ENCODE peak calls at places on chromosomes 5 and 9, in ten cellular contexts. O is psoas muscle; Y is spleen; U is CD8-positive, alpha-beta T cell; V is OCI-LY7; H is esophagus muscularis mucosa; E is prostate gland; T is ascending aorta; F is Karpas-422; I is kidney. K is an unnamed sample. For H3K9me3, the result is how much of the 10 kb centered on the place peaks cover.

GRCh38 chr5:168819004-168819626 is 239.9 kb upstream of the PANK3 start:
- DNase-seq in O (no peak), Y (no peak), U (no peak), V (no peak), H (no peak), E (no peak), T (no peak), F (no peak), I (no peak), K (no peak)

GRCh38 chr5:107539726-107540330 is 130.9 kb downstream of the EFNA5 start:
- DNase-seq in O (no peak), Y (no peak), U (no peak), V (no peak), H (no peak), E (no peak), T (no peak), F (no peak), I (no peak), K (peak)

GRCh38 chr9:87607859-87608258 is 110.2 kb downstream of the DAPK1 start:
- DNase-seq in O (no peak), Y (no peak), U (no peak), V (no peak), H (no peak), E (no peak), T (no peak), F (no peak), I (no peak), K (no peak)

GRCh38 chr5:115484368-115484767 is 60.2 kb downstream of the FEM1C start:
- DNase-seq in O (no peak), Y (no peak), U (no peak), V (no peak), H (no peak), E (no peak), T (no peak), F (no peak), I (no peak), K (no peak)

GRCh38 chr5:10557747-10558295 is 6.0 kb upstream of the ANKRD33B start:
- DNase-seq in O (no peak), Y (no peak), U (no peak), V (no peak), H (no peak), E (no peak), T (no peak), F (no peak), I (no peak), K (no peak)

GRCh38 chr5:65395526-65396155 is 86.1 kb downstream of the ADAMTS6 start:
- DNase-seq in O (no peak), Y (no peak), U (no peak), V (no peak), H (no peak), E (no peak), T (no peak), F (no peak), I (no peak), K (no peak)

GRCh38 chr5:109901628-109901981 is 211.9 kb downstream of the MAN2A1 start:
- DNase-seq in O (no peak), Y (no peak), U (no peak), V (no peak), H (no peak), E (no peak), T (no peak), F (no peak), I (no peak), K (no peak)

GRCh38 chr9:20402273-20402875 is 219.9 kb downstream of the MLLT3 start:
- DNase-seq in O (no peak), Y (no peak), U (no peak), V (no peak), H (no peak), E (no peak), T (no peak), F (no peak), I (no peak), K (no peak)

GRCh38 chr5:27341342-27341741 is 303.0 kb upstream of the CDH9 start:
- DNase-seq in O (no peak), Y (no peak), U (no peak), V (no peak), H (no peak), E (no peak), T (no peak), F (no peak), I (no peak), K (no peak)

GRCh38 chr9:93025736-93026135 is 32.8 kb upstream of the SUSD3 start:
- DNase-seq in O (no peak), Y (no peak), U (no peak), V (no peak), H (no peak), E (no peak), T (no peak), F (no peak), I (no peak), K (no peak)

GRCh38 chr9:114898741-114899140 is 31.6 kb downstream of the TNFSF8 start:
- DNase-seq in O (peak), Y (peak), U (peak), V (peak), H (no peak), E (no peak), T (peak), F (peak), I (peak), K (no peak)

GRCh38 chr9:106583751-106584150 is 279.2 kb upstream of the ZNF462 start:
- DNase-seq in O (no peak), Y (no peak), U (no peak), V (no peak), H (no peak), E (peak), T (no peak), F (no peak), I (no peak), K (no peak)

GRCh38 chr5:90111354-90112070 is 298.0 kb downstream of the CETN3 start:
- DNase-seq in O (no peak), Y (no peak), U (no peak), V (no peak), H (no peak), E (no peak), T (no peak), F (no peak), I (no peak), K (no peak)

GRCh38 chr5:31701642-31702041 is 62.7 kb downstream of the PDZD2 start:
- DNase-seq in O (no peak), Y (no peak), U (no peak), V (no peak), H (no peak), E (no peak), T (no peak), F (no peak), I (no peak), K (peak)

GRCh38 chr5:82023530-82024095 is 51.8 kb downstream of the ATG10 start:
- DNase-seq in O (no peak), Y (no peak), U (no peak), V (no peak), H (no peak), E (peak), T (no peak), F (no peak), I (no peak), K (no peak)

GRCh38 chr9:134391319-134392231 is 65.3 kb downstream of the RXRA start:
- DNase-seq in O (no peak), Y (peak), U (peak), V (no peak), H (no peak), E (no peak), T (no peak), F (no peak), I (no peak), K (no peak)

GRCh38 chr9:92650839-92651621 is 18.9 kb downstream of the IPPK start:
- DNase-seq in O (no peak), Y (peak), U (no peak), V (no peak), H (no peak), E (no peak), T (peak), F (no peak), I (peak), K (no peak)

GRCh38 chr5:87916320-87916719 is 352.3 kb downstream of the TMEM161B start:
- DNase-seq in O (no peak), Y (no peak), U (no peak), V (no peak), H (no peak), E (no peak), T (no peak), F (no peak), I (no peak), K (no peak)

GRCh38 chr5:73853091-73853490 is 227.1 kb downstream of the ARHGEF28 start:
- DNase-seq in O (no peak), Y (no peak), U (no peak), V (no peak), H (no peak), E (no peak), T (no peak), F (no peak), I (no peak), K (no peak)

GRCh38 chr5:157366741-157367684 is 93.0 kb upstream of the NIPAL4 start:
- DNase-seq in O (no peak), Y (no peak), U (no peak), V (peak), H (no peak), E (no peak), T (peak), F (peak), I (no peak), K (no peak)

GRCh38 chr5:33890633-33891032 is 1.2 kb downstream of the ADAMTS12 start:
- DNase-seq in O (no peak), Y (no peak), U (no peak), V (no peak), H (no peak), E (no peak), T (no peak), F (no peak), I (no peak), K (no peak)

GRCh38 chr5:108148715-108149139 is 233.2 kb downstream of the FBXL17 start:
- DNase-seq in O (no peak), Y (no peak), U (no peak), V (peak), H (no peak), E (no peak), T (no peak), F (peak), I (no peak), K (no peak)

GRCh38 chr5:128536861-128537305 is 1.2 kb downstream of the FBN2 start:
- DNase-seq in O (no peak), Y (no peak), U (no peak), V (no peak), H (no peak), E (no peak), T (no peak), F (no peak), I (peak), K (no peak)

GRCh38 chr9:130651752-130652151 is 12.6 kb upstream of the PRDM12 start:
- DNase-seq in O (no peak), Y (no peak), U (no peak), V (no peak), H (no peak), E (no peak), T (no peak), F (no peak), I (no peak), K (no peak)

GRCh38 chr5:173726848-173727557 is 110.6 kb upstream of the BOD1 start:
- DNase-seq in O (no peak), Y (no peak), U (no peak), V (no peak), H (no peak), E (no peak), T (no peak), F (no peak), I (no peak), K (no peak)

GRCh38 chr9:16624356-16624755 is 246.1 kb downstream of the BNC2 start:
- DNase-seq in O (no peak), Y (no peak), U (no peak), V (no peak), H (no peak), E (no peak), T (no peak), F (no peak), I (no peak), K (no peak)

GRCh38 chr5:162990063-162990462 is 447.3 kb upstream of the CCNG1 start:
- DNase-seq in O (no peak), Y (no peak), U (no peak), V (no peak), H (no peak), E (no peak), T (no peak), F (no peak), I (no peak), K (no peak)

GRCh38 chr5:56350595-56351170 is 117.6 kb upstream of the ANKRD55 start:
- DNase-seq in O (peak), Y (no peak), U (no peak), V (no peak), H (no peak), E (no peak), T (peak), F (no peak), I (peak), K (no peak)

GRCh38 chr5:14195588-14195987 is 52.4 kb downstream of the TRIO start:
- DNase-seq in O (no peak), Y (no peak), U (no peak), V (no peak), H (no peak), E (no peak), T (no peak), F (no peak), I (no peak), K (no peak)

GRCh38 chr5:45038366-45038987 is 229.7 kb downstream of the MRPS30 start:
- DNase-seq in O (no peak), Y (no peak), U (no peak), V (peak), H (no peak), E (no peak), T (no peak), F (peak), I (no peak), K (no peak)

GRCh38 chr5:95644351-95645042 is 2.1 kb upstream of the RFESD start:
- DNase-seq in O (no peak), Y (no peak), U (peak), V (peak), H (no peak), E (peak), T (peak), F (peak), I (no peak), K (peak)

GRCh38 chr9:83584995-83585394 is 37.9 kb upstream of the IDNK start:
- DNase-seq in O (no peak), Y (no peak), U (no peak), V (no peak), H (peak), E (no peak), T (no peak), F (no peak), I (no peak), K (no peak)

GRCh38 chr5:57779383-57780223 is 297.0 kb upstream of the ACTBL2 start:
- DNase-seq in O (no peak), Y (no peak), U (no peak), V (peak), H (no peak), E (peak), T (no peak), F (peak), I (no peak), K (peak)

GRCh38 chr5:80990971-80991370 is 30.8 kb downstream of the RASGRF2 start:
- DNase-seq in O (no peak), Y (no peak), U (no peak), V (no peak), H (no peak), E (no peak), T (no peak), F (peak), I (no peak), K (no peak)

GRCh38 chr5:151686673-151687378 is at the start of gene SPARC:
- DNase-seq in O (peak), Y (no peak), U (no peak), V (no peak), H (peak), E (peak), T (peak), F (no peak), I (peak), K (peak)

GRCh38 chr5:38780950-38781349 is 64.9 kb upstream of the OSMR start:
- DNase-seq in O (peak), Y (no peak), U (no peak), V (no peak), H (no peak), E (peak), T (no peak), F (no peak), I (no peak), K (no peak)

GRCh38 chr5:164364237-164364636 is 858.8 kb downstream of the MAT2B start:
- DNase-seq in O (no peak), Y (no peak), U (no peak), V (no peak), H (no peak), E (no peak), T (no peak), F (no peak), I (no peak), K (no peak)

GRCh38 chr5:108143581-108143980 is 238.3 kb downstream of the FBXL17 start:
- DNase-seq in O (no peak), Y (no peak), U (no peak), V (no peak), H (no peak), E (no peak), T (no peak), F (no peak), I (no peak), K (no peak)

DNA sequence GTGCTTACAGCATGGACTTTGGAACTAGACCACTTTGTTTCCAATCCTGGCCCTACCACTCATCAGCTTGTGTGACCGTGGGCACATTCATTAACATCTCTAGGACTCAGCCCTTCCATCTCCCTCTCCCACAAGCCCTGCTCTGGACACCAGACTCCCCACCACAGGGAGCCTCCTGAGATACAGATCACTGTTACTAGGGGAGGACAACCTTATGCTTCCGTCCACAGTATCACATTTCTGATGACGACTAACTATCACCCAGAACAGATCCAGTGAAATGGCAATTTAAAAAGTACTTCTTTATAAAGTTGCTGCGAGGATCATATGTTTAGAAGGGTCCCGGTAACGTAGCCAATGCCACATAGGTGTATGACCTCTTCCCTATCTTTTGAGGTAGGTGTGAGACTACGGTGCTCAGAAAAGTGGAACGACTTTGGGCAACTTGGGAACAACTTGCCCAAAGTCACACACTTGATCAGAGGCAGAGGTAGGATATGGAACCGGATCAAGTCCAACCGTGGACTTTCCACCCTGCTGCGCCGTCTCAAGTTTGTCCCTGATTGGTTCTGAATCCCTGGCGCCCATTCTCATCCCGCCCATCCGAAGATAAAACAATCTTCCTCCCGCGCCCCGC is 132.4 kb upstream of the NIPBL start:
- DNase-seq in O (no peak), Y (no peak), U (no peak), V (no peak), H (no peak), E (peak), T (no peak), F (no peak), I (no peak), K (no peak)
- H3K9me3 ChIP-seq in O (under half), Y (under half), U (under half), V (under half), H (under half), E (under half), T (under half), F (under half), I (under half), K (under half)

DNA sequence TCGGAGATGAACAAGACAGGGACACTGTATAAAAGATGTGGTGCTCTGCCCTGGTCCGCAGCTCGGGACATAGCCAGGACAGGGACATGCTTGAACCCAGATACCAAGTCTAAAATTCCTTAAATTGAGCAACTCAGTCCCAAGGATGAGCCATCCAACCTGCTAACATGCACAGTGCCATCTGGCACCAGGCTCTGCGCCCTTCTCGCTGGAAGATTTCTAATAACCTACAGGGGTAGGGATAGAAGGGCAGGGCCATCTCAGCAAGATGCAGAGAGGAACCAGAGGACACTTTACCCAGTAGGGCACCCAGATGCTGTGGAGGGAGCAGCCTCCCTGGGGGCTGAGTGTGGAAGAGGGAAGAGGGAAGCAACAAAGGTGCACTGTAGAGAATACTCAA is 60.1 kb downstream of the SEMA4D start:
- DNase-seq in O (no peak), Y (no peak), U (no peak), V (no peak), H (no peak), E (no peak), T (no peak), F (no peak), I (no peak), K (no peak)
- H3K27ac ChIP-seq in O (no peak), Y (peak), U (peak), V (no peak), H (no peak), E (no peak), T (no peak), F (no peak), I (peak), K (no peak)

GRCh38 chr5:178651046-178651810 is 24.4 kb upstream of the CLK4 start:
- DNase-seq in O (no peak), Y (no peak), U (no peak), V (no peak), H (no peak), E (no peak), T (peak), F (no peak), I (no peak), K (no peak)
- H3K9me3 ChIP-seq in O (under half), Y (under half), U (under half), V (under half), H (under half), E (under half), T (under half), F (under half), I (under half), K (under half)

DNA sequence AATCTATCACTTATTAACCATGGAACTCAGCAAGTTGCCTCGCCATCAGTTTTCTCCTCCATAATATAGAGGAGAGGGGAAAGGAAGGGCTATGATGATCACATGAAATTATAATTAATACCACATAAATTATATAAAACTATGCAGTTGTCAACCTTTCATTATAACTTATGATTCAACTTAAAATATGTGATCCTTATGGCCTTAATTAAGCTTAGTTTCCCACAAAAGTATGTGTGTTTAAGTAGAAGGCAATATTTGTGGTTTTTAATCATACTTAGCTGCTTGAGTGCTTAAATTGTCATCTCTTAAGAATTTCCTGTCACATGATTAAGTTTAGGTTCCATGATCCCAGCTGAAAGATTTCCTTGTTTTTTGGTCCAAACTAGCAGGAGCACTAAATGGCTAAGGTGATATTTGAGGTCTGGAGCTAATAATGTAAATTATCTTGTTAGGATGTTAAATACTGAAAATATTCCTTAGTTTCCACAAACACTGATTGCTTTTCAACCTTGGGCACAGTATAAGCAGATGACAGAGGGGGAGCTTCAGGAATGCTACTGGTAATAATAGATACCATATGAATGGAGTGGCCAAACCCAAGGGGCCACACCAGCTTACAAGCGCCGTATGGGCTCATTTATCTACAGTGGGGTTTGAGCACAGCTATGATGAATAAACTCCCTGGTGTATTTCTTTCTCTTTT is 26.5 kb upstream of the F2R start:
- DNase-seq in O (no peak), Y (no peak), U (no peak), V (no peak), H (no peak), E (no peak), T (no peak), F (no peak), I (no peak), K (no peak)
- H3K27ac ChIP-seq in O (no peak), Y (peak), U (no peak), V (no peak), H (no peak), E (peak), T (no peak), F (no peak), I (peak), K (no peak)

GRCh38 chr5:3376611-3377010 is 219.0 kb upstream of the IRX1 start:
- DNase-seq in O (no peak), Y (no peak), U (no peak), V (no peak), H (no peak), E (no peak), T (peak), F (no peak), I (no peak), K (no peak)
- H3K9me3 ChIP-seq in O (under half), Y (under half), U (under half), V (under half), H (under half), E (under half), T (under half), F (under half), I (under half), K (under half)

GRCh38 chr9:108416321-108416720 is 439.5 kb downstream of the ACTL7B start:
- DNase-seq in O (no peak), Y (no peak), U (no peak), V (no peak), H (no peak), E (no peak), T (no peak), F (no peak), I (no peak), K (no peak)
- H3K27ac ChIP-seq in O (no peak), Y (no peak), U (no peak), V (no peak), H (no peak), E (no peak), T (no peak), F (no peak), I (no peak), K (no peak)

GRCh38 chr9:111542497-111543254 is 17.7 kb downstream of the ZNF483 start:
- DNase-seq in O (no peak), Y (no peak), U (no peak), V (no peak), H (no peak), E (no peak), T (no peak), F (no peak), I (no peak), K (no peak)
- H3K9me3 ChIP-seq in O (half or more), Y (half or more), U (half or more), V (under half), H (half or more), E (under half), T (half or more), F (under half), I (half or more), K (half or more)

GRCh38 chr5:149466457-149466972 is 84.7 kb downstream of the CSNK1A1 start:
- DNase-seq in O (peak), Y (peak), U (no peak), V (no peak), H (no peak), E (no peak), T (no peak), F (no peak), I (no peak), K (no peak)
- H3K27ac ChIP-seq in O (peak), Y (no peak), U (no peak), V (no peak), H (peak), E (no peak), T (no peak), F (no peak), I (no peak), K (no peak)